ENCODE peak calls at places on chromosomes 11 and 22, in four cellular contexts. D is cardiac septum; O is activated CD8-positive, alpha-beta memory T cell treated with anti-CD3 and anti-CD28 coated beads, Interleukin-2, amount 50 U/mL, for 48 hours; C is posterior vena cava. T is an unnamed sample.

GRCh38 chr22:30204742-30205111 is 41.8 kb downstream of the LIF start:
- DNase-seq in D (no peak), O (no peak), C (no peak), T (no peak)

GRCh38 chr11:57224537-57224936 is 12.5 kb downstream of the APLNR start:
- DNase-seq in D (no peak), O (no peak), C (no peak), T (no peak)

GRCh38 chr11:26062665-26063064 is 269.3 kb upstream of the ANO3 start:
- DNase-seq in D (no peak), O (no peak), C (no peak), T (no peak)

GRCh38 chr11:69587454-69588081 is 53.4 kb upstream of the CCND1 start:
- DNase-seq in D (peak), O (no peak), C (no peak), T (peak)

GRCh38 chr11:102703826-102704493 is 1.6 kb downstream of the MMP27 start:
- DNase-seq in D (no peak), O (no peak), C (no peak), T (no peak)

GRCh38 chr22:19916006-19916405 is 25.6 kb upstream of the COMT start:
- DNase-seq in D (no peak), O (no peak), C (no peak), T (no peak)

GRCh38 chr22:20219667-20220628 is 48.2 kb downstream of the RTN4R start:
- DNase-seq in D (no peak), O (no peak), C (no peak), T (no peak)

GRCh38 chr22:44191036-44191454 is 10.3 kb downstream of the PARVG start:
- DNase-seq in D (no peak), O (peak), C (no peak), T (no peak)

GRCh38 chr11:30377347-30377746 is 54.4 kb downstream of the ARL14EP start:
- DNase-seq in D (no peak), O (no peak), C (no peak), T (no peak)

GRCh38 chr22:36853407-36854099 is 7.3 kb upstream of the NCF4 start:
- DNase-seq in D (peak), O (peak), C (peak), T (no peak)

GRCh38 chr11:2517016-2517385 is 72.2 kb downstream of the KCNQ1 start:
- DNase-seq in D (peak), O (no peak), C (peak), T (peak)

GRCh38 chr11:96339704-96340554 is 3.1 kb downstream of the MAML2 start:
- DNase-seq in D (no peak), O (no peak), C (no peak), T (no peak)

GRCh38 chr11:110131386-110132123 is 38.4 kb downstream of the ZC3H12C start:
- DNase-seq in D (no peak), O (no peak), C (no peak), T (no peak)

GRCh38 chr11:13033760-13034533 is 24.8 kb downstream of the RASSF10 start:
- DNase-seq in D (no peak), O (no peak), C (no peak), T (no peak)

GRCh38 chr22:45009881-45010531 is at the start of gene PHF21B:
- DNase-seq in D (no peak), O (peak), C (no peak), T (no peak)

GRCh38 chr11:10208045-10208674 is 85.9 kb downstream of the SBF2 start:
- DNase-seq in D (no peak), O (no peak), C (no peak), T (no peak)

GRCh38 chr11:79561496-79561895 is 120.7 kb upstream of the TENM4 start:
- DNase-seq in D (no peak), O (no peak), C (no peak), T (no peak)

GRCh38 chr11:14546672-14547071 is 26.5 kb upstream of the PSMA1 start:
- DNase-seq in D (no peak), O (no peak), C (no peak), T (no peak)

GRCh38 chr11:35893796-35894475 is 49.9 kb upstream of the LDLRAD3 start:
- DNase-seq in D (no peak), O (no peak), C (no peak), T (no peak)

GRCh38 chr11:28463826-28464225 is 355.6 kb downstream of the METTL15 start:
- DNase-seq in D (no peak), O (no peak), C (no peak), T (no peak)